ENCODE peak calls at places on chromosomes 5 and 9, in four cellular contexts. O is CD8-positive, alpha-beta T cell; V is CD4-positive, alpha-beta T cell; Z is adrenal gland. H is an unnamed sample.

GRCh38 chr9:126564716-126565115 is 49.0 kb upstream of the LMX1B start:
- DNase-seq in V (no peak), O (no peak), Z (no peak), H (no peak)

GRCh38 chr5:132439521-132440206 is 50.9 kb downstream of the IRF1 start:
- DNase-seq in Z (peak; percentile 88), O (no peak), V (no peak), H (no peak)

GRCh38 chr5:176583076-176583475 is 26.9 kb downstream of the GPRIN1 start:
- DNase-seq in Z (peak; percentile 74), V (no peak), O (no peak), H (no peak)

GRCh38 chr9:108746001-108746400 is 109.8 kb downstream of the ACTL7B start:
- DNase-seq in V (no peak), Z (no peak), O (no peak), H (no peak)

GRCh38 chr9:4596165-4596922 is 65.8 kb upstream of the PLPP6 start:
- DNase-seq in Z (no peak), V (peak; percentile 41), O (peak; percentile 61), H (no peak)

GRCh38 chr5:81213070-81213469 is 20.1 kb upstream of the CKMT2 start:
- DNase-seq in V (no peak), Z (no peak), O (no peak), H (no peak)

GRCh38 chr5:19240150-19240549 is 747.9 kb downstream of the CDH18 start:
- DNase-seq in V (no peak), Z (peak; percentile 21), O (no peak), H (no peak)

GRCh38 chr5:176747670-176748072 is 62.7 kb upstream of the UNC5A start:
- DNase-seq in V (no peak), Z (no peak), O (no peak), H (no peak)

GRCh38 chr5:82599030-82599429 is 320.9 kb upstream of the RPS23 start:
- DNase-seq in O (no peak), V (no peak), Z (no peak), H (no peak)

GRCh38 chr5:172637740-172638139 is 3.3 kb upstream of the NEURL1B start:
- DNase-seq in O (no peak), V (no peak), Z (no peak), H (no peak)

GRCh38 chr9:87812375-87813118 is 70.1 kb upstream of the SPATA31E1 start:
- DNase-seq in Z (no peak), O (no peak), V (no peak), H (no peak)

GRCh38 chr9:86052556-86053468 is 46.5 kb downstream of the GOLM1 start:
- DNase-seq in Z (no peak), V (no peak), O (no peak), H (no peak)

GRCh38 chr9:127838375-127839078 is 15.9 kb downstream of the ENG start:
- DNase-seq in Z (peak; percentile 94), V (no peak), O (no peak), H (no peak)

GRCh38 chr9:16579872-16580432 is 290.5 kb downstream of the BNC2 start:
- DNase-seq in V (no peak), Z (no peak), O (no peak), H (no peak)

GRCh38 chr5:52684056-52684455 is 103.7 kb upstream of the ITGA1 start:
- DNase-seq in Z (no peak), O (no peak), V (no peak), H (no peak)

GRCh38 chr5:140018517-140018916 is 24.6 kb downstream of the NRG2 start:
- DNase-seq in V (no peak), O (no peak), Z (peak; percentile 50), H (no peak)

GRCh38 chr5:79878721-79879336 is 112.2 kb downstream of the MTX3 start:
- DNase-seq in Z (no peak), V (no peak), O (no peak), H (no peak)

GRCh38 chr5:65307088-65307487 is 174.6 kb downstream of the ADAMTS6 start:
- DNase-seq in O (no peak), V (no peak), Z (no peak), H (no peak)

GRCh38 chr9:96858018-96858573 is 3.8 kb upstream of the ZNF782 start:
- DNase-seq in V (no peak), O (no peak), Z (peak; percentile 49), H (no peak)

GRCh38 chr9:88313364-88314220 is 74.7 kb upstream of the SPIN1 start:
- DNase-seq in V (peak; percentile 6), Z (no peak), O (no peak), H (no peak)

GRCh38 chr5:132653716-132654115 is 4.3 kb upstream of the IL13 start:
- DNase-seq in V (no peak), Z (no peak), O (no peak), H (no peak)

GRCh38 chr5:15501057-15501791 is 1.2 kb downstream of the FBXL7 start:
- DNase-seq in V (no peak), O (no peak), Z (peak; percentile 75), H (no peak)

GRCh38 chr9:90880669-90881068 is 79.0 kb downstream of the SYK start:
- DNase-seq in V (no peak), O (no peak), Z (no peak), H (no peak)

GRCh38 chr5:172417983-172418630 is 36.2 kb downstream of the SH3PXD2B start:
- DNase-seq in Z (peak; percentile 99), O (no peak), V (no peak), H (no peak)

GRCh38 chr9:75960561-75960960 is 70.1 kb downstream of the PCSK5 start:
- DNase-seq in O (no peak), Z (no peak), V (no peak), H (no peak)

GRCh38 chr9:23754551-23754950 is 71.5 kb downstream of the ELAVL2 start:
- DNase-seq in Z (no peak), O (no peak), V (no peak), H (no peak)

GRCh38 chr5:79697222-79698164 is 7.9 kb downstream of the CMYA5 start:
- DNase-seq in V (no peak), Z (no peak), O (no peak), H (no peak)

GRCh38 chr9:72557549-72557948 is 36.1 kb downstream of the TMC1 start:
- DNase-seq in O (peak; percentile 17), V (peak; percentile 21), Z (peak; percentile 90), H (no peak)

GRCh38 chr5:88882321-88883038 is 504 bp downstream of the MEF2C start:
- DNase-seq in V (no peak), O (no peak), Z (no peak), H (no peak)

GRCh38 chr9:127162567-127163365 is 40.3 kb upstream of the ANGPTL2 start:
- DNase-seq in O (no peak), Z (no peak), V (no peak), H (no peak)

GRCh38 chr5:112203229-112203628 is 215.8 kb downstream of the EPB41L4A start:
- DNase-seq in V (no peak), Z (no peak), O (no peak), H (no peak)

GRCh38 chr5:136133416-136134383 is 1.1 kb downstream of the SMAD5 start:
- DNase-seq in Z (peak; percentile 69), O (peak; percentile 14), V (no peak), H (peak; percentile 32)

DNA sequence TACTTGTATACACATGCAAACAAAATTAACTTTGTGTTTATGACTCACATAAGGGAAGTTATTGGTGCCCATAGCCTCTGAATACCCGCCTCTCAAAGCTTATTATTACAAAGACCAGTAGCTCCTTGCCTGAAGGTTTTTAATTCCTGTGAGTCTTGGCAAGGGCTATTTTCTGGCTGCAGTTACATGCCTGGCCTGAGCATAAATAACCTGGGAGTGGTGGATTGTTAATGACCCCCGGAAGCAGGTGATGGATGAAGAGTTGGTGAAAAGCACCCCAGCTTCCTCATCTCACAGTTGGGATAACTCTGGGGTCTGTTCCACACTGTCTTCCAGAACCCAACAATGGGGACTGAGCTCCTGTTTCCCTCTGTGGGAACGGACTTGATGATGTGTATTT is 594.5 kb downstream of the PDE4D start:
- DNase-seq in V (no peak), O (no peak), Z (no peak), H (no peak)
- H3K27ac ChIP-seq in V (no peak overlapping the region), O (no peak overlapping the region), Z (no peak overlapping the region), H (no peak overlapping the region)

GRCh38 chr5:129284010-129284409 is 176.1 kb upstream of the ADAMTS19 start:
- DNase-seq in Z (no peak), V (no peak), O (no peak), H (no peak)
- H3K27ac ChIP-seq in Z (no peak overlapping the region), V (no peak overlapping the region), O (no peak overlapping the region), H (no peak overlapping the region)

GRCh38 chr9:134863941-134864820 is 16.4 kb upstream of the FCN2 start:
- DNase-seq in Z (peak; percentile 21), O (no peak), V (no peak), H (no peak)
- H3K27ac ChIP-seq in Z (peak overlapping the region; percentile 69), O (no peak overlapping the region), V (no peak overlapping the region), H (no peak overlapping the region)

GRCh38 chr9:89489548-89490527 is 8.1 kb downstream of the SEMA4D start:
- DNase-seq in V (no peak), O (no peak), Z (no peak), H (no peak)
- H3K27ac ChIP-seq in V (peak overlapping the region; percentile 67), O (peak overlapping the region; percentile 1), Z (no peak overlapping the region), H (peak overlapping the region; percentile 69)

DNA sequence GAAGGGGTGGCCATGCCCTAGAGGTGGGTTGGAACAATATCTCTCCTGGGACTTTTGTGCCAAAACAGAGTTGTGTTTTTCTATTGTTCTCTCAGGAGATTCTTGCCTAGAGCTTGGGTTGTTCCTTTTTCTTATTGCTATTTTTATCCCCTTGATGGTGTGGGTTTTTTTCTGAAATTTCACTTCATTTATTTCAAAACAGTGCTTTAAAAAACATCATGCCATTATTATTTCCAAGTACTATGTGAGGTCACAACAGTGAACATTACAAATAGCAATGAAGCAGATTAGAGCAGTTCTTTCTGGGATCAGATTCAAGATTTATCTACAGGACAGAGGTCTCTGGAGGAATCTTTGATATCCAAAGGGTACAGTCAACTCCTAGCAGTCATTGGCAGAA is 76.6 kb downstream of the ACTBL2 start:
- DNase-seq in V (no peak), Z (no peak), O (no peak), H (no peak)
- H3K27ac ChIP-seq in V (no peak overlapping the region), Z (no peak overlapping the region), O (no peak overlapping the region), H (no peak overlapping the region)